ENCODE peak calls at places on chromosome 2, in four cellular contexts. One of them, this sample, is unnamed.

GRCh38 chr2:209411718-209412117 is 12.1 kb upstream of the MAP2 start:
- DNase-seq in cardiac muscle cell: no peak
- DNase-seq in nephron progenitor cell: no peak
- DNase-seq in Calu3: no peak
- DNase-seq in this sample: no peak

GRCh38 chr2:84383271-84383670 is 75.8 kb downstream of the SUCLG1 start:
- DNase-seq in cardiac muscle cell: no peak
- DNase-seq in nephron progenitor cell: no peak
- DNase-seq in Calu3: no peak
- DNase-seq in this sample: no peak

GRCh38 chr2:96106991-96107882 is 9.1 kb downstream of the ADRA2B start:
- DNase-seq in cardiac muscle cell: no peak
- DNase-seq in nephron progenitor cell: no peak
- DNase-seq in Calu3: no peak
- DNase-seq in this sample: no peak

GRCh38 chr2:203718087-203718486 is 11.6 kb downstream of the CD28 start:
- DNase-seq in cardiac muscle cell: peak; percentile 28
- DNase-seq in nephron progenitor cell: no peak
- DNase-seq in Calu3: no peak
- DNase-seq in this sample: no peak

GRCh38 chr2:37366773-37367172 is 22.3 kb downstream of the QPCT start:
- DNase-seq in cardiac muscle cell: no peak
- DNase-seq in nephron progenitor cell: no peak
- DNase-seq in Calu3: no peak
- DNase-seq in this sample: no peak

GRCh38 chr2:37389984-37390765 is 45.7 kb downstream of the QPCT start:
- DNase-seq in cardiac muscle cell: no peak
- DNase-seq in nephron progenitor cell: no peak
- DNase-seq in Calu3: peak; percentile 76
- DNase-seq in this sample: peak; percentile 75

GRCh38 chr2:86633094-86633740 is 9.6 kb upstream of the RNF103 start:
- DNase-seq in cardiac muscle cell: no peak
- DNase-seq in nephron progenitor cell: no peak
- DNase-seq in Calu3: no peak
- DNase-seq in this sample: no peak

GRCh38 chr2:11850082-11850481 is 103.7 kb downstream of the LPIN1 start:
- DNase-seq in cardiac muscle cell: no peak
- DNase-seq in nephron progenitor cell: no peak
- DNase-seq in Calu3: no peak
- DNase-seq in this sample: no peak

GRCh38 chr2:72971036-72971435 is 53.7 kb downstream of the EMX1 start:
- DNase-seq in cardiac muscle cell: no peak
- DNase-seq in nephron progenitor cell: no peak
- DNase-seq in Calu3: no peak
- DNase-seq in this sample: no peak

GRCh38 chr2:197008229-197008628 is 81.7 kb upstream of the PGAP1 start:
- DNase-seq in cardiac muscle cell: no peak
- DNase-seq in nephron progenitor cell: no peak
- DNase-seq in Calu3: no peak
- DNase-seq in this sample: no peak

GRCh38 chr2:101930019-101930418 is 61.7 kb upstream of the IL1R2 start:
- DNase-seq in cardiac muscle cell: no peak
- DNase-seq in nephron progenitor cell: no peak
- DNase-seq in Calu3: no peak
- DNase-seq in this sample: no peak

GRCh38 chr2:124264496-124265160 is 239.5 kb downstream of the CNTNAP5 start:
- DNase-seq in cardiac muscle cell: no peak
- DNase-seq in nephron progenitor cell: no peak
- DNase-seq in Calu3: no peak
- DNase-seq in this sample: no peak

GRCh38 chr2:216583157-216583556 is 50.1 kb upstream of the IGFBP2 start:
- DNase-seq in cardiac muscle cell: no peak
- DNase-seq in nephron progenitor cell: no peak
- DNase-seq in Calu3: no peak
- DNase-seq in this sample: no peak

GRCh38 chr2:18399601-18400000 is 160.9 kb downstream of the RDH14 start:
- DNase-seq in cardiac muscle cell: no peak
- DNase-seq in nephron progenitor cell: no peak
- DNase-seq in Calu3: no peak
- DNase-seq in this sample: no peak

GRCh38 chr2:174969091-174969734 is 36.0 kb downstream of the CHN1 start:
- DNase-seq in cardiac muscle cell: no peak
- DNase-seq in nephron progenitor cell: no peak
- DNase-seq in Calu3: no peak
- DNase-seq in this sample: no peak

GRCh38 chr2:107376910-107377309 is 449.8 kb upstream of the RGPD4 start:
- DNase-seq in cardiac muscle cell: no peak
- DNase-seq in nephron progenitor cell: no peak
- DNase-seq in Calu3: no peak
- DNase-seq in this sample: no peak

GRCh38 chr2:107384426-107384825 is 442.3 kb upstream of the RGPD4 start:
- DNase-seq in cardiac muscle cell: no peak
- DNase-seq in nephron progenitor cell: no peak
- DNase-seq in Calu3: no peak
- DNase-seq in this sample: no peak

GRCh38 chr2:107383706-107384105 is 443.0 kb upstream of the RGPD4 start:
- DNase-seq in cardiac muscle cell: no peak
- DNase-seq in nephron progenitor cell: no peak
- DNase-seq in Calu3: no peak
- DNase-seq in this sample: no peak

GRCh38 chr2:107380912-107381311 is 445.8 kb upstream of the RGPD4 start:
- DNase-seq in cardiac muscle cell: no peak
- DNase-seq in nephron progenitor cell: no peak
- DNase-seq in Calu3: no peak
- DNase-seq in this sample: no peak
- TF ChIP-seq CTCF in cardiac muscle cell: no peak
- TF ChIP-seq CTCF in nephron progenitor cell: no peak
- TF ChIP-seq CTCF in Calu3: no peak
- TF ChIP-seq CTCF in this sample: no peak

GRCh38 chr2:220296174-220296573 is 668.7 kb downstream of the SLC4A3 start:
- DNase-seq in cardiac muscle cell: peak; percentile 59
- DNase-seq in nephron progenitor cell: peak; percentile 8
- DNase-seq in Calu3: no peak
- DNase-seq in this sample: no peak
- TF ChIP-seq CTCF in cardiac muscle cell: no peak
- TF ChIP-seq CTCF in nephron progenitor cell: no peak
- TF ChIP-seq CTCF in Calu3: no peak
- TF ChIP-seq CTCF in this sample: no peak

GRCh38 chr2:74369976-74370375 is 10.1 kb downstream of the DCTN1 start:
- DNase-seq in cardiac muscle cell: no peak
- DNase-seq in nephron progenitor cell: no peak
- DNase-seq in Calu3: no peak
- DNase-seq in this sample: no peak
- TF ChIP-seq CTCF in cardiac muscle cell: no peak
- TF ChIP-seq CTCF in nephron progenitor cell: no peak
- TF ChIP-seq CTCF in Calu3: no peak
- TF ChIP-seq CTCF in this sample: no peak

DNA sequence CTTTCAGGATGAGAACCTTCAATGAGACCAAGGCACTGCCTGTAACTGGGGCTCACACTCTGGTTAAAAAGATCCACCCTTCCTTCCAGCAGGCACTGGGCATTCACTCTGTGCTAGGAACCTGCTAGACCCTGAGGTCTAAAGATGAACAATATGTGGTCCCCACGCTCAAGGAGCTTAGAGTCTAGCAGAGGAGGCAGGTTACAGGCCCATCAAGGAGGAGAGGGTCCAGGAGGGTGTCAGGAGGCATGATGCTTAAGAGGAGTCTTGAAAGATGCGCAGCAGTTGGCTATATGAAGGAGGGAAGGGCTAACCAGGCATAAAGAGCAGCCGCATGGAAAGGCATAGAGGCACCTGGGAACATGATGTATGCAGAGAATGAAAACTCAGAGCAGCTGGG is 4.5 kb downstream of the ANKRD53 start:
- DNase-seq in cardiac muscle cell: no peak
- DNase-seq in nephron progenitor cell: no peak
- DNase-seq in Calu3: no peak
- DNase-seq in this sample: no peak
- TF ChIP-seq CTCF in cardiac muscle cell: no peak
- TF ChIP-seq CTCF in nephron progenitor cell: no peak
- TF ChIP-seq CTCF in Calu3: no peak
- TF ChIP-seq CTCF in this sample: no peak

GRCh38 chr2:237530472-237531433 is 35.6 kb upstream of the PRLH start:
- DNase-seq in cardiac muscle cell: no peak
- DNase-seq in nephron progenitor cell: no peak
- DNase-seq in Calu3: no peak
- DNase-seq in this sample: no peak

GRCh38 chr2:237533668-237534138 is 32.7 kb upstream of the PRLH start:
- DNase-seq in cardiac muscle cell: no peak
- DNase-seq in nephron progenitor cell: no peak
- DNase-seq in Calu3: no peak
- DNase-seq in this sample: no peak

GRCh38 chr2:237529452-237530402 is 36.6 kb upstream of the PRLH start:
- DNase-seq in cardiac muscle cell: no peak
- DNase-seq in nephron progenitor cell: no peak
- DNase-seq in Calu3: no peak
- DNase-seq in this sample: peak; percentile 79

GRCh38 chr2:237534380-237534779 is 32.0 kb upstream of the PRLH start:
- DNase-seq in cardiac muscle cell: no peak
- DNase-seq in nephron progenitor cell: no peak
- DNase-seq in Calu3: no peak
- DNase-seq in this sample: no peak

GRCh38 chr2:237532225-237532624 is 34.1 kb upstream of the PRLH start:
- DNase-seq in cardiac muscle cell: no peak
- DNase-seq in nephron progenitor cell: no peak
- DNase-seq in Calu3: no peak
- DNase-seq in this sample: no peak
- TF ChIP-seq CTCF in cardiac muscle cell: no peak
- TF ChIP-seq CTCF in nephron progenitor cell: no peak
- TF ChIP-seq CTCF in Calu3: no peak
- TF ChIP-seq CTCF in this sample: no peak

DNA sequence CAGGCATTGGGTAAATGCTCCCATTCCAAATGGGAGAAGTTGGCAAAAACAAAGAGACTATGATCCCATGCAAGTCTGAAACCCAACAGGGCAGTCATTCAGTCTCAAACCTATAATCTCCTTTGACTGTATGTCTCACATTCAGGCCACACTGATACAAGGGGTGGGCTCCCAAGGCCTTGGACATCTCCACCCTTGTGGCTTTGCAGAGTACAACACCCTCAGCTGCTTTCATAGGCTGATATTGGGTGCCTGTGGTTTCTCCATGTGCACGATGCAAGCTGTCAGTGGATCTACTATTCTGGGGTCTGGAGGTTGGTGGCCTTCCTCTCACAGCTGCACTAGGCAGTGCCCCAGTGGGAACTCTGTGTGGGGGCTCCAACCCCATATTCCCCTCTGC is 141.7 kb upstream of the CAB39 start:
- DNase-seq in cardiac muscle cell: no peak
- DNase-seq in nephron progenitor cell: no peak
- DNase-seq in Calu3: no peak
- DNase-seq in this sample: no peak
- TF ChIP-seq CTCF in cardiac muscle cell: no peak
- TF ChIP-seq CTCF in nephron progenitor cell: no peak
- TF ChIP-seq CTCF in Calu3: no peak
- TF ChIP-seq CTCF in this sample: no peak

GRCh38 chr2:169397697-169398096 is 35.4 kb upstream of the LRP2 start:
- DNase-seq in cardiac muscle cell: no peak
- DNase-seq in nephron progenitor cell: no peak
- DNase-seq in Calu3: no peak
- DNase-seq in this sample: peak; percentile 24
- TF ChIP-seq CTCF in cardiac muscle cell: no peak
- TF ChIP-seq CTCF in nephron progenitor cell: peak; percentile 26
- TF ChIP-seq CTCF in Calu3: no peak
- TF ChIP-seq CTCF in this sample: no peak